ENCODE peak calls at places on chromosomes 5 and 9, in five cellular contexts. A is HepG2, Y is HCT116, N is GM23338, S is SK-N-SH. Z is an unnamed sample.

GRCh38 chr9:86774101-86774500 is 173.2 kb downstream of the GAS1 start:
- DNase-seq in Y (no peak), A (no peak), S (no peak), N (no peak), Z (no peak)

GRCh38 chr5:3124410-3124809 is 372.9 kb upstream of the IRX2 start:
- DNase-seq in N (no peak), S (no peak), Y (no peak), A (no peak), Z (no peak)

GRCh38 chr5:151470440-151470839 is 23.0 kb downstream of the SLC36A1 start:
- DNase-seq in A (no peak), Y (no peak), S (no peak), N (no peak), Z (no peak)

GRCh38 chr5:9069650-9070049 is 476.2 kb downstream of the SEMA5A start:
- DNase-seq in A (no peak), Y (no peak), N (no peak), S (no peak), Z (no peak)

GRCh38 chr9:76615149-76615548 is 149.1 kb upstream of the PCA3 start:
- DNase-seq in N (no peak), S (no peak), A (peak), Y (no peak), Z (no peak)

GRCh38 chr9:7592321-7593319 is 207.0 kb downstream of the DMAC1 start:
- DNase-seq in S (peak), N (peak), Y (no peak), A (no peak), Z (no peak)

GRCh38 chr5:148843510-148844318 is 17.3 kb downstream of the ADRB2 start:
- DNase-seq in S (no peak), A (no peak), Y (no peak), N (no peak), Z (no peak)

GRCh38 chr9:126052791-126053190 is 273.8 kb upstream of the MVB12B start:
- DNase-seq in N (no peak), S (no peak), A (no peak), Y (no peak), Z (no peak)

GRCh38 chr5:148482697-148483462 is 99.1 kb downstream of the FBXO38 start:
- DNase-seq in S (peak), Y (peak), A (peak), N (peak), Z (peak)

GRCh38 chr5:176387384-176387925 is 943 bp downstream of the NOP16 start:
- DNase-seq in Y (no peak), N (no peak), S (no peak), A (no peak), Z (no peak)

GRCh38 chr5:172149073-172149472 is 39.0 kb downstream of the STK10 start:
- DNase-seq in Y (no peak), N (no peak), S (no peak), A (no peak), Z (no peak)

GRCh38 chr9:127189628-127190027 is 67.2 kb upstream of the ANGPTL2 start:
- DNase-seq in A (no peak), N (no peak), Y (no peak), S (no peak), Z (no peak)

GRCh38 chr9:110815361-110815760 is 146.8 kb downstream of the MUSK start:
- DNase-seq in S (no peak), N (no peak), A (no peak), Y (no peak), Z (no peak)

GRCh38 chr9:86968258-86968920 is 21.1 kb upstream of the GAS1 start:
- DNase-seq in Y (no peak), A (no peak), N (no peak), S (no peak), Z (no peak)

GRCh38 chr5:58711965-58712364 is 129.1 kb downstream of the RAB3C start:
- DNase-seq in N (no peak), Y (no peak), A (no peak), S (no peak), Z (no peak)

GRCh38 chr9:107455461-107456155 is 34.0 kb downstream of the KLF4 start:
- DNase-seq in S (no peak), Y (no peak), A (no peak), N (no peak), Z (no peak)

GRCh38 chr9:134029248-134030226 is 4.3 kb downstream of the BRD3OS start:
- DNase-seq in S (peak), N (no peak), Y (no peak), A (no peak), Z (no peak)

GRCh38 chr5:77777281-77777892 is 1.2 kb upstream of the TBCA start:
- DNase-seq in A (peak), N (no peak), Y (peak), S (no peak), Z (peak)
- TF ChIP-seq REST in A (no peak), N (no peak), Y (no peak), S (no peak), Z (no peak)

GRCh38 chr9:3475300-3476020 is 50.3 kb downstream of the RFX3 start:
- DNase-seq in Y (no peak), N (no peak), A (peak), S (no peak), Z (no peak)

GRCh38 chr9:3468407-3469205 is 57.2 kb downstream of the RFX3 start:
- DNase-seq in S (no peak), Y (no peak), N (no peak), A (no peak), Z (no peak)

GRCh38 chr9:3477236-3477834 is 48.5 kb downstream of the RFX3 start:
- DNase-seq in Y (no peak), N (no peak), S (no peak), A (no peak), Z (no peak)

GRCh38 chr9:3474821-3475220 is 51.0 kb downstream of the RFX3 start:
- DNase-seq in A (no peak), N (no peak), Y (no peak), S (no peak), Z (no peak)

DNA sequence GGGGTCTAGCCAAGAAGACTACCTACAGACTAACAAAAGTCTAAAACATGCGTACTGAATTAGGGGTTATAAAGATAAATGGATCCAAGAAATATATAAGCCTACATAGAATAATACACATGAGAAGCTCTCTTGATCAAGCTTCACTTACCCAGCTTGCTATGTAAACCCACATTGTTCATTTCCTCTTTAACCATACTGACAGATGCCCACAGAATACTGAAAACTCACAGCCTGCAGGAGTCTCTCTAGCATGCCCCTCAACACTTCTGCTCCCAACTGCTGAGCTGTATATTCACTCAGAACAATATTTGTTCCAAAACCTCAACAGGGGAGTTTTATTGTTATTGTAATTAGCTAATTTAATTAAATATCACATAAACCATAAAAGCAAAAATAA is 52.4 kb downstream of the RFX3 start:
- DNase-seq in A (no peak), S (no peak), N (no peak), Y (no peak), Z (no peak)
- TF ChIP-seq REST in A (no peak), S (no peak), N (no peak), Y (no peak), Z (no peak)

GRCh38 chr5:60586307-60586901 is 113.6 kb downstream of the DEPDC1B start:
- DNase-seq in N (peak), A (peak), Y (peak), S (peak), Z (no peak)
- TF ChIP-seq REST in N (no peak), A (no peak), Y (no peak), S (no peak), Z (no peak)

GRCh38 chr5:139668064-139668880 is 20.1 kb downstream of the CXXC5 start:
- DNase-seq in A (no peak), S (peak), Y (no peak), N (peak), Z (no peak)

GRCh38 chr5:139665626-139666025 is 17.5 kb downstream of the CXXC5 start:
- DNase-seq in S (no peak), Y (no peak), N (no peak), A (no peak), Z (no peak)

GRCh38 chr5:139666551-139666950 is 18.4 kb downstream of the CXXC5 start:
- DNase-seq in N (no peak), S (no peak), Y (no peak), A (no peak), Z (no peak)

GRCh38 chr5:139667730-139668063 is 19.5 kb downstream of the CXXC5 start:
- DNase-seq in S (peak), A (no peak), N (no peak), Y (no peak), Z (no peak)

DNA sequence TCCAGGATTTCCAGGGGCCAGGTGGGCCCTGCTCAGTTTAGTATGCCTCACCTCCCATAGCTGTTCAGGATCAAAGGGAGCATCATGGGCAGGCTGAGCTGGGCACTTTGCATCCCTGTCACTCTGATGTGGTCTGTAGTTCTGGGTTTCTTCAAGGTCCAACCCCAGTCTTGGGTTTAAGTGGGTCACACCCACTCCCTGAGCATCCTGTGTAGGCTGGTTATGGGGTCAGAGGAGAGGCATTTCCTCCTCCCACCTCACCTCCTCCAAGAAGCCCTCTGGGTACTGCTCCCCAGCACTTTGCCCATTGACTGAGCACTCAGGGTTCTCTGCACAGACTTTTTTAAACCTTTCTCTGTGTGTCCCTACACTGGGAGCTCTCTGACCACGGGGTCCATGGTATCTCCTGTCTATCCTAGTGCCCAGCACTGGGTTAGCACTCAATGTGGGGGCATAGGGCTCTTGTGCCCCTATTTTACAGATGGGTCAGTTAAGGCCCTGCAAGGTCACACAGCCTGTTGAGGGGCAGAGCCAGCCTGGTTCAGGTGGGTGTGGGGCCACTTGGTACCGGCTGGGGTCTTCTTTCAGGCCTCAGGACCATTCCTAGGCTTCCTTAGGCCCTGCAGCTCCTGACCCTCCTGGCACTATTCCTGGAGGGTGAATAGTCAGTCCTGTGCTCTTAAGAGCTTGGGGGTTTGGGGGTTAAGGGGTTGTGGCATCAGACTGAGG is 19.0 kb downstream of the CXXC5 start:
- DNase-seq in N (no peak), S (no peak), A (no peak), Y (no peak), Z (no peak)
- TF ChIP-seq REST in N (no peak), S (no peak), A (no peak), Y (no peak), Z (no peak)

GRCh38 chr9:748861-749497 is 92.5 kb upstream of the DMRT1 start:
- DNase-seq in A (no peak), S (no peak), Y (no peak), N (no peak), Z (no peak)
- TF ChIP-seq REST in A (no peak), S (no peak), Y (no peak), N (no peak), Z (no peak)

GRCh38 chr9:38312406-38312805 is 80.1 kb upstream of the ALDH1B1 start:
- DNase-seq in N (no peak), S (no peak), Y (no peak), A (no peak), Z (no peak)

GRCh38 chr9:38311382-38312270 is 80.9 kb upstream of the ALDH1B1 start:
- DNase-seq in S (no peak), Y (no peak), N (peak), A (peak), Z (no peak)

GRCh38 chr9:38316166-38316765 is 76.2 kb upstream of the ALDH1B1 start:
- DNase-seq in N (no peak), S (no peak), A (no peak), Y (no peak), Z (no peak)

GRCh38 chr9:38313421-38313820 is 79.1 kb upstream of the ALDH1B1 start:
- DNase-seq in S (no peak), N (no peak), A (no peak), Y (no peak), Z (no peak)

DNA sequence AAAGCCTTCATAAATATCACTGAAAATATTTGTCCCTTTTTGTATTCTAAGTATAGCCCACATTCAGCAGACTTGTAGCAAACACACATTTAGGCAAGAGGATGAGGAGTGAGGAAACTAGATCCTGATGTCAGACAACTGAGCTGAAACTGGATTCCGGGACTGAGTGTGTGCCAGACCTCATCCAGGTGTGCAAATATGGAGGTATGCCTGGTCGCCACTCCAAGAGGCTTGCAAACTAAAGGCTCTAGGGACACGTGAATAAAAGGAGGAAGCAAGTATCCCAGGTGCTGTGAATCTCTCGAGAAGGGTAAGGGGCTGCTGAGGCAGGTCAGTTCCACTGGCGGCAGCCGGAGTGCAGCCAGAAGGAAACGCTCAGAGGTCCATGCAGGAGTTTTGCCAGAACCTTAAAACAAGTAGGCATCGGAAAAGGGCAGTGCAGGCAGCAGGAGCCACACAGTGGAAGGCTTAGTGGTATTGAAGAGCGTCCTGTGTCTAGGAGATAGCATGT is 77.4 kb upstream of the ALDH1B1 start:
- DNase-seq in S (no peak), A (no peak), Y (no peak), N (no peak), Z (no peak)
- TF ChIP-seq REST in S (no peak), A (no peak), Y (no peak), N (no peak), Z (no peak)

GRCh38 chr5:110053824-110054223 is 364.1 kb downstream of the MAN2A1 start:
- DNase-seq in Y (no peak), A (no peak), S (no peak), N (no peak), Z (no peak)

GRCh38 chr5:110053205-110053604 is 363.5 kb downstream of the MAN2A1 start:
- DNase-seq in N (no peak), Y (no peak), A (no peak), S (no peak), Z (no peak)

GRCh38 chr5:110050640-110051345 is 361.1 kb downstream of the MAN2A1 start:
- DNase-seq in A (no peak), S (no peak), N (no peak), Y (no peak), Z (no peak)

GRCh38 chr5:110045153-110045552 is 355.4 kb downstream of the MAN2A1 start:
- DNase-seq in N (peak), A (no peak), Y (no peak), S (no peak), Z (no peak)

DNA sequence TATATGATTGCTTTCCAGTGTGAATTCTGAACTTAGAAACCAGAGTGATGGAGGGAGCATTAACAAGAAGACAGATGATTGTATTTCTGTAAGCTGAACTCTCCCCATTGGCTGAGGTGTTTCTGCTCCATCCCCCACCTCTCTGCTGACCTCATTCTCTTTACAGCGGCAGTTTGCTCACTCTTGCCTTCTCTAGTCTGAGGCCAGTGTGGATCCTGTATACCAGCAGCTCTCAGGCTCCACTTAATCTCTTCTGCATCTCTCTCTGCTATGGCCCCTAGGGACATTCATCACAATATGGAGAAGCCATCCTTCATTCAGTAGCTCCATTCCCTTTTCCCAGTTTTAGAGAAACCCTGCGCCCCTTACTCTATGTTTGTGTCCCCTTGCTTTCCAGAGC is 358.8 kb downstream of the MAN2A1 start:
- DNase-seq in A (no peak), Y (no peak), S (no peak), N (peak), Z (no peak)
- TF ChIP-seq REST in A (no peak), Y (no peak), S (no peak), N (no peak), Z (no peak)

GRCh38 chr5:135137146-135137915 is 103.3 kb upstream of the PITX1 start:
- DNase-seq in N (no peak), A (no peak), S (no peak), Y (no peak), Z (no peak)

GRCh38 chr5:135140805-135141204 is 106.8 kb upstream of the PITX1 start:
- DNase-seq in N (no peak), A (no peak), Y (peak), S (no peak), Z (no peak)

GRCh38 chr5:135138116-135138850 is 104.3 kb upstream of the PITX1 start:
- DNase-seq in A (no peak), S (no peak), N (no peak), Y (no peak), Z (no peak)

GRCh38 chr5:135141303-135142268 is 107.6 kb upstream of the PITX1 start:
- DNase-seq in S (no peak), Y (peak), A (peak), N (peak), Z (no peak)

DNA sequence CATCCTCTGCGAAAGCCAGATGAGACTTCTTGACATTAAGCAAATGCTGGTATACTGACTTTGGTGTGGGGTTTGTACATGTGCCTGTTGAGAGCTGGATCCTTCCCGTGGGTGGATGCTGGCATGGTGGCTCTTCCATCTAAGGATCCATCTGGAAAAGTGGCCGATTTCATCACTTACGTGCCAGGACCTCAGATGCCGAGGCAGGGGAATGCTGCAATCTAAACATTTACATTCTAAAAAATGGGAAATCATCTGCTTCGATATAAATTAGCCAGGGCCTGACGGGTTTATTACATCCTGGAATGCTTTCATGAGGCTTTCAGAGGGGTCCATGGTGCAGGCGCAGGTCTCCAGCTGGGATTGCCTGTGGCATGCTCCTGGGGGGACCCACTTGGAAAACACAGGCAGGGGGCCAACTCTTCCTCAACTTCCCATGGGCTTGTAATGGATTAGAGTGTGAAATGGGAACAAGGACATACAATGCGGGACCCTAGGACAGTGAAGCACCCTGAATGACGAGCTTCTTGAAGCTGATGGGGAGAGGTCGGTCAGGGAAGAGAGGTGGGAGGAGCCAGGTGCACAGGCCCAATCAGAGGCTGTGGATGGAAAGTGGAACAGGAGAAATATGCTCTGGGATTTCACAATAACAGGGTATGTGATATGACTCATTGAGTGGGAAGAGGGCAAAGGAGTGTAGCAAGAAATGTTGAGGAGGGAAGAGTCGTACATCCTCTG is 105.5 kb upstream of the PITX1 start:
- DNase-seq in Y (peak), S (no peak), N (no peak), A (peak), Z (no peak)
- TF ChIP-seq REST in Y (no peak), S (no peak), N (no peak), A (no peak), Z (no peak)

DNA sequence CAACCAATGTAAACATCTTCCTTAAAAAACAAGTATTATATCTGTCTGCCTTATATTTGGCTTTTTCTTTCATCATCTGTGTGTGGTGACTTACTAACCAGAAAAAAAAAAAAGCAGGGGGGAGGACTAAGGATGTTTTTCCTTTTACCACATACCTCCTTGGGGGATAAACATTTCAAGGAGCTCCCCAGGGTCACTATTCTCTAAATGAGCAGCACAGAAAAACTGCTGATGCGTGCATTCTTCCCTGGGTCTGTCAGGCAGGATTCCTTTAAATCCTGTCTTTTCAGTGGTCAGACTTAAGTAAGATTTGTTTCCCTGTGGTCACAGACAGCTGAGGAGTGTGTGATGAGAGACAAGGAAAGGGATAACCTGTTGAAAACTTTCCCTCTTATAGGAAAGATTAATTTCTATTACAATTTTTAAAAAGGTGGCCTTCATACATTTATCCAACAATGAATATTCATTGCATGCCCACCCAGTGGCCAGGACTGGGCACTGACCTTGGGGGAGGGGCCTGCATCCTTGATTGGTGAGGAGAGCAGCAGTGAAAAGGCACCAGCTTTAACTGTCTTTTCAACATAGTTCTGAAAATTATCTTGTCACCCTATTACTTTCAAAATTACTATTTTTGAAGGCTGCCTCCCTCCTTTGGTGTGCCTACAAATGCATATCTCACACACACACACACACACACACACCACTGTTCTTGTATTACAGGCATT is 123.1 kb downstream of the TLE4 start:
- DNase-seq in N (peak), Y (no peak), A (no peak), S (no peak), Z (no peak)
- TF ChIP-seq REST in N (no peak), Y (no peak), A (no peak), S (no peak), Z (no peak)

Z was measured in Panc1.